ENCODE peak calls at places on chromosomes 11 and 22, in six cellular contexts. X is HepG2, N is sciatic nerve, V is fibroblast of the conjunctiva, Y is fibroblast of pulmonary artery, B is heart right ventricle. T is an unnamed sample.
A peak's percentile ranks its signal among the peaks of the same experiment; 100 is the strongest.

GRCh38 chr11:117874910-117875396 is 1.5 kb downstream of the FXYD6 start:
- DNase-seq in X (no peak), N (no peak), V (no peak), Y (no peak), B (no peak), T (no peak)

GRCh38 chr22:27186643-27187042 is 529.3 kb downstream of the MIAT start:
- DNase-seq in X (no peak), N (no peak), V (no peak), Y (no peak), B (no peak), T (no peak)

GRCh38 chr11:6438979-6439571 is 1.7 kb downstream of the HPX start:
- DNase-seq in X (peak; percentile 67), N (no peak), V (peak; percentile 38), Y (peak; percentile 70), B (peak; percentile 28), T (no peak)

GRCh38 chr11:36352919-36353318 is 56.8 kb downstream of the PRR5L start:
- DNase-seq in X (no peak), N (no peak), V (no peak), Y (no peak), B (no peak), T (no peak)

GRCh38 chr11:10564692-10565318 is 3.7 kb downstream of the LYVE1 start:
- DNase-seq in X (no peak), N (no peak), V (no peak), Y (peak; percentile 53), B (no peak), T (no peak)

GRCh38 chr11:65894034-65894591 is 3.6 kb downstream of the CCDC85B start:
- DNase-seq in X (no peak), N (no peak), V (no peak), Y (no peak), B (peak; percentile 73), T (no peak)

GRCh38 chr11:12854829-12855228 is 154.3 kb upstream of the RASSF10 start:
- DNase-seq in X (peak; percentile 74), N (no peak), V (no peak), Y (no peak), B (no peak), T (no peak)

GRCh38 chr22:46654927-46655595 is 34.9 kb downstream of the GRAMD4 start:
- DNase-seq in X (no peak), N (no peak), V (no peak), Y (no peak), B (no peak), T (no peak)

GRCh38 chr11:123702137-123702536 is 39.3 kb downstream of the ZNF202 start:
- DNase-seq in X (no peak), N (no peak), V (no peak), Y (no peak), B (peak; percentile 6), T (no peak)

GRCh38 chr22:44391481-44392445 is 79.0 kb upstream of the SHISAL1 start:
- DNase-seq in X (no peak), N (peak; percentile 32), V (no peak), Y (no peak), B (no peak), T (peak; percentile 22)